ENCODE peak calls at places on chromosomes 16 and 17, in six cellular contexts. Z, X, W, A, K and U are unnamed samples.

GRCh38 chr17:75030161-75030560 is 16.6 kb downstream of the ATP5PD start:
- DNase-seq in Z (no peak), W (no peak), X (no peak), K (no peak), A (no peak), U (no peak)

GRCh38 chr17:10772425-10773380 is 31.2 kb downstream of the TMEM238L start:
- DNase-seq in X (no peak), K (no peak), A (no peak), W (peak; percentile 38), Z (peak; percentile 82), U (no peak)

GRCh38 chr17:67993998-67994361 is 2.3 kb downstream of the C17orf58 start:
- DNase-seq in X (no peak), W (peak; percentile 17), A (peak; percentile 66), K (no peak), Z (no peak), U (no peak)

GRCh38 chr16:88715312-88716190 is 9.2 kb downstream of the CTU2 start:
- DNase-seq in X (no peak), Z (no peak), A (no peak), W (no peak), K (no peak), U (no peak)

GRCh38 chr17:74347646-74348045 is 14.0 kb downstream of the BTBD17 start:
- DNase-seq in Z (no peak), K (no peak), X (no peak), W (no peak), A (no peak), U (no peak)

GRCh38 chr17:55432358-55433028 is 10.9 kb upstream of the MMD start:
- DNase-seq in W (peak; percentile 40), A (peak; percentile 58), X (no peak), Z (no peak), K (no peak), U (no peak)

GRCh38 chr17:57294075-57294474 is 37.8 kb downstream of the MSI2 start:
- DNase-seq in X (no peak), W (no peak), Z (no peak), A (no peak), K (no peak), U (no peak)

GRCh38 chr17:31657876-31658275 is 201.2 kb downstream of the COPRS start:
- DNase-seq in Z (no peak), K (no peak), X (no peak), A (no peak), W (no peak), U (no peak)

GRCh38 chr16:67391424-67392300 is 1.6 kb downstream of the TPPP3 start:
- DNase-seq in A (peak; percentile 18), Z (no peak), K (no peak), W (no peak), X (no peak), U (peak; percentile 93)

GRCh38 chr16:68539704-68540370 is 746 bp downstream of the ZFP90 start:
- DNase-seq in W (peak; percentile 47), K (no peak), X (no peak), Z (peak; percentile 45), A (peak; percentile 24), U (peak; percentile 2)

GRCh38 chr17:67152824-67153223 is 92.2 kb downstream of the HELZ start:
- DNase-seq in Z (no peak), A (no peak), W (no peak), X (no peak), K (no peak), U (no peak)

GRCh38 chr17:82241926-82242697 is 13.3 kb downstream of the SLC16A3 start:
- DNase-seq in W (no peak), A (no peak), K (peak; percentile 66), Z (no peak), X (no peak), U (no peak)
- H3K27ac ChIP-seq in W (no peak overlapping the region), A (peak overlapping the region; percentile 60), K (peak overlapping the region; percentile 73), Z (peak overlapping the region; percentile 20), X (peak overlapping the region; percentile 70), U (peak overlapping the region; percentile 79)

DNA sequence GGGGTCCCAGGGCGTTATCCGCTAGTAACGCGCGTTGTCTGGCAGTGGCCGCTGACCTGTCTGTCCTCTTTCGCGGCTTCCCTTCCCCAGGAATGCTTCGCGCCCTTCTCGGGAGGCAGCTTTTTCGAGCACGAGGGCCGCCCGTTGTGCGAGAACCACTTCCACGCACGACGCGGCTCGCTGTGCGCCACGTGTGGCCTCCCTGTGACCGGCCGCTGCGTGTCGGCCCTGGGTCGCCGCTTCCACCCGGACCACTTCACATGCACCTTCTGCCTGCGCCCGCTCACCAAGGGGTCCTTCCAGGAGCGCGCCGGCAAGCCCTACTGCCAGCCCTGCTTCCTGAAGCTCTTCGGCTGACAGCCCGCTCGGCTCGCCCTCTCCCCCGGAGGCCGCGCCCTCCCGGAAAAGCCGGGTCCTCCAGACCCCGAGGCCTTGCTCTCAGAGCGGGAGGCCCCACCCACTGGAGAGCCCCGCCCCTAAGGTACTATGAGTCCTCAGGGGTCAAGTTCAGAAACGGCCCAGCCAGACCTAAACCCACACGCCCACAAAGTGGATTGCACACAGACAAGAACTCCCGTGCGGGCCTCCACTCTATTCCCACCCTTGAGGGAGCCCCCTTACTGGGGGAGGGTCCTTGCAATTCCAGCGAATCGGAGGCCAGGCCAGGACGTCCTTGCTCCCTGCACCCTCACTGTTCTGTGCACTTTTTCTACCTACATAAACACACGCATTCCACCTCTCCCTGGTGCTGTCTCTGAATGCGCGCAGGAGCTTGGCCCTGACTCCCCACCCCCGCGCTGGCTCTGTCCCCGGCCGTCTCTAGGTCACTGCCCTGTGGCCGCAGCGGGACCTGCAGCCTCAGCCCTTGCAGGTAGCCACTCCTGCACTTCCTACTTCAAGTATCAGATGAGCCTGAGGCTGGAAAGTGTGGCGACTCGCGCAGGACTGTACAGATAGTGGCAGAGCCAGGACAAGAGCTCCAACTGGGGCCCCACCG is 5.4 kb upstream of the SLC5A2 start:
- DNase-seq in X (no peak), Z (peak; percentile 52), K (no peak), W (no peak), A (no peak), U (no peak)
- H3K27ac ChIP-seq in X (no peak overlapping the region), Z (no peak overlapping the region), K (no peak overlapping the region), W (no peak overlapping the region), A (no peak overlapping the region), U (no peak overlapping the region)

GRCh38 chr17:63476494-63476856 is 386 bp upstream of the ACE start:
- DNase-seq in Z (peak; percentile 71), K (no peak), A (peak; percentile 31), X (no peak), W (no peak), U (no peak)

GRCh38 chr17:63474914-63475460 is 1.9 kb upstream of the ACE start:
- DNase-seq in W (no peak), X (no peak), Z (no peak), A (no peak), K (no peak), U (no peak)

GRCh38 chr17:63477471-63478440 is 895 bp downstream of the ACE start:
- DNase-seq in A (peak; percentile 22), Z (no peak), W (peak; percentile 30), X (no peak), K (no peak), U (no peak)

GRCh38 chr17:63475491-63476412 is 1.1 kb upstream of the ACE start:
- DNase-seq in X (no peak), A (no peak), W (no peak), K (no peak), Z (no peak), U (peak; percentile 58)

DNA sequence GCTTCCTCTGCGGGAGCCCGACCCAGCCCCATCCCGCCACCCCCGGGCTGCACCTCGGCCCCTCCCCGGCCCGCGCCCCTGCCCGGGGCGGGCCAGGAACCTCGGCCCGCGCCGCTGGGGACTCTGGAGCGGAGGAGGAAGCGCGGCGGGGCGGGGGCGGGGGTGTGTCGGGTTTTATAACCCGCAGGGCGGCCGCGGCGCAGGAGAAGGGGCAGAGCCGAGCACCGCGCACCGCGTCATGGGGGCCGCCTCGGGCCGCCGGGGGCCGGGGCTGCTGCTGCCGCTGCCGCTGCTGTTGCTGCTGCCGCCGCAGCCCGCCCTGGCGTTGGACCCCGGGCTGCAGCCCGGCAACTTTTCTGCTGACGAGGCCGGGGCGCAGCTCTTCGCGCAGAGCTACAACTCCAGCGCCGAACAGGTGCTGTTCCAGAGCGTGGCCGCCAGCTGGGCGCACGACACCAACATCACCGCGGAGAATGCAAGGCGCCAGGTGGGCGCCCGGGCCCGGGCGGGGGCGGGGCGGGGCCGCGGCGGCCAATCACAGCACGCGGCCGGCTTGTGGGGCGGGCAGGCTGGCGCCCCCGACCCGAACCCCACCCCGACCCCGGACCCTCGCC is at the start of gene ACE:
- DNase-seq in A (peak; percentile 20), Z (peak; percentile 76), X (no peak), K (peak; percentile 40), W (no peak), U (peak; percentile 60)
- H3K27ac ChIP-seq in A (no peak within 1 kb of the TSS), Z (no peak within 1 kb of the TSS), X (no peak within 1 kb of the TSS), K (no peak within 1 kb of the TSS), W (no peak within 1 kb of the TSS), U (peak within 1 kb of the TSS; percentile 30)

GRCh38 chr16:49637511-49637910 is 218.4 kb downstream of the ZNF423 start:
- DNase-seq in Z (no peak), X (no peak), A (no peak), K (no peak), W (no peak), U (no peak)
- H3K27ac ChIP-seq in Z (no peak overlapping the region), X (no peak overlapping the region), A (no peak overlapping the region), K (no peak overlapping the region), W (no peak overlapping the region), U (no peak overlapping the region)